ENCODE peak calls at places on chromosomes 5 and 9, in nine cellular contexts. K is lung, Y is PC-3, Z is heart left ventricle, A is left ventricle myocardium inferior, P is aorta, Q is breast epithelium, E is neuronal stem cell, I is sigmoid colon. S is an unnamed sample. For H3K4me1 and H3K9me3, the result is how much of the 10 kb centered on the place peaks cover.

GRCh38 chr5:53288511-53288910 is 179.0 kb upstream of the MOCS2 start:
- DNase-seq in A (no peak), E (no peak), I (no peak), Y (no peak), K (no peak), P (no peak), Q (no peak), Z (no peak), S (no peak)

GRCh38 chr5:106376522-106376921 is 1294.2 kb downstream of the EFNA5 start:
- DNase-seq in I (no peak), K (no peak), E (no peak), P (no peak), A (no peak), Z (no peak), Q (no peak), Y (no peak), S (no peak)

GRCh38 chr5:100668511-100668910 is 133.3 kb downstream of the FAM174A start:
- DNase-seq in Z (no peak), E (no peak), I (no peak), A (no peak), Y (peak), Q (no peak), K (no peak), P (no peak), S (no peak)

GRCh38 chr5:16931334-16932110 is 4.6 kb downstream of the MYO10 start:
- DNase-seq in Q (no peak), P (no peak), K (peak), E (no peak), Z (no peak), A (no peak), Y (no peak), I (no peak), S (no peak)

GRCh38 chr9:35703906-35704672 is 14.4 kb upstream of the TPM2 start:
- DNase-seq in Q (no peak), I (no peak), Y (no peak), K (no peak), A (peak), Z (peak), E (no peak), P (peak), S (no peak)

GRCh38 chr5:163408311-163408923 is 29.0 kb upstream of the CCNG1 start:
- DNase-seq in K (peak), E (peak), Z (peak), Q (peak), P (peak), A (peak), Y (peak), I (peak), S (peak)

GRCh38 chr5:74639538-74640449 is 734 bp downstream of the ENC1 start:
- DNase-seq in E (no peak), Q (no peak), Z (peak), Y (peak), P (peak), K (peak), A (peak), I (peak), S (peak)

GRCh38 chr9:89598926-89599325 is 5.9 kb upstream of the GADD45G start:
- DNase-seq in Q (no peak), K (no peak), E (no peak), I (peak), Z (no peak), Y (no peak), A (no peak), P (no peak), S (no peak)

GRCh38 chr5:50853151-50853550 is 186.7 kb downstream of the PARP8 start:
- DNase-seq in K (no peak), I (peak), Y (no peak), A (peak), Q (no peak), E (no peak), Z (peak), P (no peak), S (no peak)

GRCh38 chr9:79061766-79062165 is 510.0 kb upstream of the TLE4 start:
- DNase-seq in Y (no peak), I (no peak), A (no peak), Q (no peak), K (no peak), P (no peak), Z (no peak), E (no peak), S (no peak)

GRCh38 chr9:14316574-14317304 is 2.8 kb upstream of the NFIB start:
- DNase-seq in K (no peak), Q (no peak), E (no peak), I (no peak), A (no peak), Z (peak), P (no peak), Y (no peak), S (no peak)

GRCh38 chr5:1012316-1012841 is 3.8 kb downstream of the NKD2 start:
- DNase-seq in P (peak), E (no peak), Y (no peak), I (peak), A (peak), Z (peak), Q (no peak), K (no peak), S (no peak)

GRCh38 chr5:10018670-10019069 is 231.0 kb downstream of the ATPSCKMT start:
- DNase-seq in A (no peak), K (no peak), E (no peak), Y (peak), Z (no peak), P (no peak), I (no peak), Q (no peak), S (no peak)

GRCh38 chr9:110330484-110331115 is 7.1 kb downstream of the TXNDC8 start:
- DNase-seq in P (no peak), Q (no peak), Z (no peak), E (no peak), A (no peak), Y (no peak), K (no peak), I (no peak), S (no peak)

GRCh38 chr9:115939065-115939765 is 214.4 kb upstream of the PAPPA start:
- DNase-seq in Y (peak), E (no peak), Q (no peak), I (no peak), P (no peak), K (no peak), Z (no peak), A (no peak), S (no peak)

GRCh38 chr5:154755361-154756202 is at the start of gene LARP1:
- DNase-seq in P (peak), E (peak), K (peak), A (peak), Y (no peak), Z (peak), Q (no peak), I (peak), S (no peak)

GRCh38 chr5:176792584-176793342 is 17.6 kb upstream of the UNC5A start:
- DNase-seq in Z (no peak), K (no peak), E (no peak), Y (no peak), P (no peak), A (no peak), Q (no peak), I (no peak), S (no peak)

GRCh38 chr9:94145640-94146039 is 61.4 kb downstream of the PTPDC1 start:
- DNase-seq in P (no peak), Y (no peak), I (no peak), Z (no peak), A (no peak), K (no peak), E (no peak), Q (no peak), S (no peak)

GRCh38 chr5:95591490-95591901 is 28.4 kb upstream of the GPR150 start:
- DNase-seq in Y (peak), E (no peak), P (no peak), Z (no peak), K (no peak), I (no peak), A (no peak), Q (no peak), S (no peak)

GRCh38 chr5:132221781-132222648 is 5.6 kb downstream of the P4HA2 start:
- DNase-seq in Y (no peak), I (peak), K (peak), Z (peak), Q (no peak), A (peak), P (peak), E (no peak), S (no peak)

GRCh38 chr5:32071351-32071944 is 102.7 kb downstream of the GOLPH3 start:
- DNase-seq in K (no peak), I (peak), Q (no peak), Y (peak), E (no peak), P (no peak), Z (no peak), A (no peak), S (no peak)

GRCh38 chr5:62093981-62094380 is 212.0 kb upstream of the KIF2A start:
- DNase-seq in A (no peak), K (peak), Z (no peak), I (no peak), P (no peak), Q (no peak), Y (peak), E (peak), S (no peak)

GRCh38 chr5:122415481-122416120 is 103.6 kb downstream of the SNCAIP start:
- DNase-seq in K (peak), Z (peak), I (peak), P (no peak), A (peak), Q (peak), E (peak), Y (peak), S (no peak)

GRCh38 chr5:77806213-77806843 is 30.2 kb upstream of the TBCA start:
- DNase-seq in Z (no peak), E (no peak), P (no peak), Y (no peak), Q (no peak), A (no peak), K (no peak), I (no peak), S (peak)

GRCh38 chr5:151078490-151079262 is 2.2 kb downstream of the TNIP1 start:
- DNase-seq in A (no peak), I (no peak), E (no peak), Z (no peak), P (peak), Q (no peak), Y (no peak), K (no peak), S (peak)
- H3K4me3 ChIP-seq in A (peak), I (no peak), E (no peak), Z (no peak), P (no peak), Q (no peak), Y (no peak), K (no peak), S (peak)

DNA sequence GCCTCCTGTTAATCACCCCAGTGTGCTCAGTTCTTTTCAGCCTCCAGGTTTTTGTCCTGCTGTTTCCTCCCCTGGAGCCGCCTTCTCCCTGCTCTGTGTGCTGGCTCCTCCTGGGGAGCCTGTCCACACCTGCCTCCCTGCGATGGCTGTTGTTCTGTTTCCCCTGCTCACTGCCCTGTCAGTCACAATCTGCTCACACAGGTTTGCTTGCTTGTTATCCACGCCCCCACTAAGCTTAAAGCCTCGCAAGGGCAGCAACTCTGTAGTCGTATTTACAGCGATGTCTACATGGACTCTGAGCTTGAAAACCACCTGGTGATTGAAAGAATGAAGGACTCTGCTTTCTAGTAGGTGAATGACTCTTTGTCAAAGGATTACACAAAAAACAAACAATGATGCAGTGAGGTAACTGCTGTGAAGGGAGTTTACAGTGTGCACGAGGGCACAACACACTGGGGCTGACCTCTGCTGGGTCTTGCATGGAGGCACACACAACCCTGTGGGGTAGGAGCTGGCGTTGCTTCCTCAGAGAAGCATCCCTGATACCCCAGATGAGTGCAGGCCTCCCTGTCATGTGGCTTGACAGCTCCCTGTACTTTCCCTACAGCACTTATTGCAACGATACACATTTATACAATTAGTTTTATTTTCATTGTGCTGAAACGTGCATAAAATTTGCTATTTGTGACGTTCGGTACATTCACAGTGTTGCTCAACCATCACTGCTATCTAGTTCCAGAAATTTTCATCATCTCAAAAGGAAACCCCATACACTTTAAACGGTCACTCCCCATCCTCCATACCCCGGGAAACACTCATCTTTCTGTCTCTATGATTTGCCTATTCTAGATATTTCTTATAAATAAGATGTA is 39.7 kb upstream of the TEX48 start:
- DNase-seq in K (no peak), E (no peak), Y (peak), Z (no peak), I (no peak), A (no peak), P (no peak), Q (no peak), S (no peak)
- H3K4me1 ChIP-seq in K (under half), E (under half), Y (under half), Z (under half), I (under half), A (under half), P (under half), Q (under half), S (under half)

GRCh38 chr9:8261737-8262136 is 462.2 kb upstream of the DMAC1 start:
- DNase-seq in K (no peak), Y (no peak), A (no peak), P (no peak), Z (no peak), Q (no peak), E (no peak), I (no peak), S (no peak)

GRCh38 chr9:8259028-8259427 is 459.4 kb upstream of the DMAC1 start:
- DNase-seq in E (no peak), Z (no peak), P (no peak), K (no peak), A (no peak), Y (no peak), Q (no peak), I (no peak), S (no peak)

GRCh38 chr9:8268216-8268878 is 468.8 kb upstream of the DMAC1 start:
- DNase-seq in E (no peak), A (no peak), P (no peak), Y (no peak), I (no peak), K (no peak), Q (no peak), Z (peak), S (no peak)

GRCh38 chr9:8266861-8267260 is 467.3 kb upstream of the DMAC1 start:
- DNase-seq in P (no peak), Q (no peak), K (no peak), A (no peak), Z (no peak), I (no peak), E (no peak), Y (no peak), S (no peak)

GRCh38 chr9:8262625-8263622 is 463.3 kb upstream of the DMAC1 start:
- DNase-seq in Z (peak), E (no peak), Q (no peak), Y (no peak), I (no peak), K (no peak), P (no peak), A (peak), S (no peak)
- H3K9me3 ChIP-seq in Z (under half), E (under half), Q (under half), Y (under half), I (under half), K (under half), P (under half), A (under half), S (under half)

GRCh38 chr9:16728128-16728505 is 142.4 kb downstream of the BNC2 start:
- DNase-seq in Z (no peak), I (no peak), Q (no peak), A (no peak), Y (peak), E (no peak), P (no peak), K (no peak), S (no peak)

GRCh38 chr9:16727452-16728127 is 142.9 kb downstream of the BNC2 start:
- DNase-seq in K (no peak), Z (no peak), A (no peak), I (no peak), Q (no peak), P (no peak), E (no peak), Y (no peak), S (no peak)

GRCh38 chr9:16726718-16727451 is 143.6 kb downstream of the BNC2 start:
- DNase-seq in E (peak), K (peak), A (peak), P (peak), I (peak), Z (peak), Y (peak), Q (peak), S (no peak)

GRCh38 chr9:16725066-16725465 is 145.4 kb downstream of the BNC2 start:
- DNase-seq in K (no peak), E (no peak), P (no peak), Y (peak), Z (no peak), Q (no peak), A (no peak), I (no peak), S (no peak)

GRCh38 chr9:16726023-16726422 is 144.4 kb downstream of the BNC2 start:
- DNase-seq in I (no peak), Q (no peak), E (no peak), Z (no peak), Y (peak), K (no peak), P (no peak), A (no peak), S (no peak)
- H3K4me3 ChIP-seq in I (peak), Q (peak), E (no peak), Z (peak), Y (peak), K (no peak), P (no peak), A (peak), S (no peak)

GRCh38 chr9:96508227-96508940 is 58.4 kb downstream of the HABP4 start:
- DNase-seq in K (no peak), E (no peak), Y (no peak), I (no peak), Q (no peak), Z (no peak), A (no peak), P (no peak), S (no peak)
- H3K4me1 ChIP-seq in K (under half), E (under half), Y (under half), I (under half), Q (under half), Z (under half), A (under half), P (under half), S (under half)

S was measured in CD4-positive, alpha-beta memory T cell.